ENCODE peak calls at places on chromosomes 7 and 10, in ten cellular contexts. H is AG04450; U is endodermal cell; C is heart left ventricle; A is heart right ventricle; X is naive thymus-derived CD4-positive, alpha-beta T cell; J is Karpas-422; D is neural progenitor cell; W is uterus; Y is hepatocyte. L is an unnamed sample.

GRCh38 chr10:6918305-6918704 is 338.2 kb upstream of the PRKCQ start:
- DNase-seq in H (no peak), U (peak), D (peak), A (peak), W (no peak), C (no peak), Y (no peak), X (peak), J (peak), L (peak)

GRCh38 chr7:14691597-14692203 is 210.9 kb downstream of the DGKB start:
- DNase-seq in H (peak), J (peak), D (peak), C (peak), U (peak), W (peak), Y (peak), X (peak), A (peak), L (peak)

GRCh38 chr7:111076205-111076604 is 14.7 kb upstream of the LRRN3 start:
- DNase-seq in J (no peak), H (no peak), D (no peak), W (no peak), U (no peak), Y (no peak), X (no peak), A (no peak), C (no peak), L (no peak)

GRCh38 chr10:72525277-72525676 is 100.6 kb downstream of the MICU1 start:
- DNase-seq in D (no peak), A (no peak), X (no peak), C (no peak), W (no peak), H (no peak), J (no peak), U (no peak), Y (peak), L (no peak)

GRCh38 chr7:52634996-52635395 is 400.4 kb upstream of the POM121L12 start:
- DNase-seq in A (no peak), X (no peak), H (no peak), J (no peak), C (no peak), D (peak), Y (peak), W (no peak), U (peak), L (no peak)

GRCh38 chr10:63237396-63237795 is 104.3 kb downstream of the NRBF2 start:
- DNase-seq in W (no peak), U (no peak), X (no peak), D (no peak), J (no peak), H (no peak), A (no peak), C (no peak), Y (peak), L (no peak)

GRCh38 chr10:78623577-78624215 is 445.1 kb upstream of the ZMIZ1 start:
- DNase-seq in X (no peak), Y (peak), J (no peak), A (no peak), H (no peak), C (no peak), U (peak), D (no peak), W (no peak), L (no peak)

GRCh38 chr10:97771055-97771811 is 566 bp downstream of the SFRP5 start:
- DNase-seq in A (no peak), J (no peak), U (peak), W (no peak), C (peak), D (peak), Y (peak), X (no peak), H (no peak), L (no peak)

GRCh38 chr7:7761340-7761973 is 43.0 kb upstream of the RPA3 start:
- DNase-seq in X (peak), U (no peak), D (no peak), A (no peak), C (no peak), J (peak), Y (peak), H (no peak), W (no peak), L (peak)

GRCh38 chr7:50851451-50851850 is 68.8 kb upstream of the GRB10 start:
- DNase-seq in U (no peak), Y (no peak), J (no peak), C (no peak), X (no peak), A (no peak), W (peak), D (no peak), H (no peak), L (no peak)

GRCh38 chr7:105691692-105692564 is 110.6 kb upstream of the EFCAB10 start:
- DNase-seq in D (peak), X (peak), J (peak), U (peak), A (peak), H (peak), W (peak), Y (peak), C (peak), L (peak)

GRCh38 chr10:110811791-110812581 is 59.7 kb upstream of the PDCD4 start:
- DNase-seq in W (no peak), H (no peak), X (no peak), U (no peak), Y (no peak), J (no peak), A (peak), D (no peak), C (no peak), L (no peak)

GRCh38 chr10:13945760-13946460 is 359.1 kb downstream of the PRPF18 start:
- DNase-seq in X (no peak), H (no peak), A (no peak), U (peak), J (no peak), D (no peak), Y (peak), W (no peak), C (no peak), L (no peak)

GRCh38 chr7:102254521-102254920 is 32.1 kb upstream of the SH2B2 start:
- DNase-seq in Y (no peak), C (no peak), H (no peak), X (no peak), J (no peak), U (no peak), W (no peak), D (no peak), A (no peak), L (no peak)

GRCh38 chr10:5272065-5272803 is 75.6 kb downstream of the AKR1C4 start:
- DNase-seq in U (no peak), D (no peak), W (no peak), H (no peak), C (no peak), J (no peak), X (no peak), Y (no peak), A (no peak), L (no peak)

GRCh38 chr10:25142465-25142864 is 32.3 kb upstream of the GPR158 start:
- DNase-seq in W (no peak), D (no peak), X (no peak), A (no peak), U (no peak), C (no peak), Y (no peak), H (no peak), J (no peak), L (no peak)

GRCh38 chr7:98250789-98251188 is 1.2 kb downstream of the TECPR1 start:
- DNase-seq in H (no peak), U (no peak), D (no peak), Y (no peak), J (peak), W (no peak), A (no peak), X (peak), C (no peak), L (peak)

GRCh38 chr7:99525713-99526440 is 21.4 kb downstream of the ZKSCAN5 start:
- DNase-seq in C (no peak), W (no peak), A (no peak), Y (no peak), D (peak), J (peak), U (peak), X (peak), H (no peak), L (no peak)

GRCh38 chr10:8133146-8133545 is 78.7 kb downstream of the GATA3 start:
- DNase-seq in W (no peak), U (no peak), X (no peak), H (no peak), Y (no peak), D (no peak), C (no peak), J (no peak), A (no peak), L (peak)

GRCh38 chr7:100122568-100122967 is 3.1 kb downstream of the CNPY4 start:
- DNase-seq in X (no peak), A (no peak), W (no peak), U (no peak), H (no peak), C (peak), Y (no peak), D (no peak), J (no peak), L (no peak)

GRCh38 chr7:154587812-154588211 is 415.1 kb downstream of the PAXIP1 start:
- DNase-seq in J (no peak), W (no peak), H (no peak), D (no peak), U (no peak), C (no peak), A (no peak), X (no peak), Y (no peak), L (no peak)

GRCh38 chr10:74418285-74418872 is 267.4 kb downstream of the ADK start:
- DNase-seq in W (no peak), U (no peak), D (peak), A (no peak), C (no peak), X (no peak), J (no peak), H (no peak), Y (peak), L (no peak)

GRCh38 chr7:73706122-73707044 is 13.1 kb downstream of the STX1A start:
- DNase-seq in W (no peak), U (no peak), X (no peak), D (no peak), A (no peak), H (no peak), Y (no peak), J (no peak), C (peak), L (no peak)

GRCh38 chr10:131056781-131057180 is 254.7 kb downstream of the TCERG1L start:
- DNase-seq in U (no peak), J (no peak), W (no peak), A (no peak), C (no peak), Y (no peak), X (no peak), H (no peak), D (no peak), L (no peak)

GRCh38 chr7:38102486-38102885 is 75.6 kb upstream of the STARD3NL start:
- DNase-seq in H (no peak), A (no peak), Y (no peak), W (no peak), J (no peak), D (no peak), U (no peak), X (no peak), C (no peak), L (no peak)

GRCh38 chr7:128841961-128842673 is 11.9 kb downstream of the FLNC start:
- DNase-seq in A (no peak), C (peak), W (no peak), U (peak), J (peak), H (no peak), Y (no peak), X (peak), D (peak), L (peak)

GRCh38 chr7:32476816-32477648 is 13.1 kb downstream of the LSM5 start:
- DNase-seq in J (no peak), X (no peak), H (no peak), C (no peak), W (no peak), D (no peak), U (peak), Y (no peak), A (no peak), L (no peak)

GRCh38 chr7:92595281-92595680 is 5.1 kb upstream of the FAM133B start:
- DNase-seq in W (no peak), X (no peak), C (no peak), A (no peak), U (no peak), D (no peak), J (no peak), Y (no peak), H (no peak), L (no peak)

DNA sequence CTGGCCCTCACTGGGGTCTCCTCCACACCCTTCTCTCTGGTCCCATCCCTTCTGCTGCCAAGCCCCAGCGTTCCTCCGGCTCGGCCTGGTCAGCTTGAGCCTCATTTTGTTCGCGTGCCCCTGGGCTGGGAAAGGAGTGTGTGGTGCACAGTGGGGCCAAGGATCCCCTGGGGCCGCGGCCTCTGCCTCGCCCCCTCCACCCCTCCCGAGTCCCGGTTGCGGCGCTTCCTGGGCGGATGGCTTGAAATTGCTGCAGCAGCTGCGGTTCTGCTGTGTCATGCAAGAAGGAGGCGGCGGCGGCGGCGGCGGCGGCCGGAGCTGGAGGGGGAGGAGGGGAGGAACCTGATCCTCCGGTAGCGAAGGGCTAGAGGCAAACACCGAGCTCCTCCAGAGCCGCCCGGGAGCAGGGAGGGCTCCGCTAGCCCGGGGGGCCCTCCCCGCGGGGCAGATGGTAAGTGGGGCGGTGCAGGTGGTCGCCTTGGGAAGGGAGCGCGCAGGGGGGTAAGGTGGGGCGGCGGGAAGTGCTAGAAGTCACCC is 217.9 kb upstream of the MKLN1 start:
- DNase-seq in H (no peak), A (peak), X (peak), J (peak), D (peak), C (peak), Y (peak), W (peak), U (peak), L (peak)
- H3K4me3 ChIP-seq in H (peak), A (peak), X (peak), J (peak), D (peak), C (peak), Y (peak), W (peak), U (peak), L (peak)

DNA sequence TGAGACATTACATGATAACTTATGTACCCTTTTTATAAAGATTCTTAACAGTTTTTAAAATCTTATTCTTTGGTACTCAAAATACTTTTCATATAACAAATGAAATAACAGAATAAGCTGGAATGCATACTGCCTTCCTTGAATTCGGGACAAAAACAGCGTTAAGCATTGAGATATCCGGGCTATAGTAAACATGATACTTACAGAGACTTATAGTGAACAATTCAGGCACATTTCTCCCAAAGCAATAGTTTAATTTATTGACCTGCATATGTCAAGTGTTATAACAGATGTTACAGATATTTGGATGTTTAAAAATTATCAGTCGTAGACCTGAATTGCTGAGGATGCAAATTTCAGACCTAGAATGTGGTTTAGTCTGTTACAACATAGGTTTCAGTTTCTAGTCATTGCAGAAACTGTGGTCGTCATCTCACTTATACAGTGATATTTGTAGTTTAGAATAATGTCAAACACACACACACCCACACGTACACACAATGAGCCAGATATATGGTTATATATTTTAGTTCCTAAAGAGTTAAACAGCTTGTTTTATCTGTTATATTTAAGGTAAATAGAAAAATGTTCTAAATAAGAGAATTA is 85.1 kb downstream of the VTI1A start:
- DNase-seq in U (no peak), A (no peak), J (peak), D (no peak), C (no peak), X (no peak), H (no peak), W (no peak), Y (no peak), L (peak)
- H3K27ac ChIP-seq in U (no peak), A (no peak), J (peak), D (peak), C (no peak), X (no peak), H (no peak), W (no peak), Y (no peak), L (peak)

DNA sequence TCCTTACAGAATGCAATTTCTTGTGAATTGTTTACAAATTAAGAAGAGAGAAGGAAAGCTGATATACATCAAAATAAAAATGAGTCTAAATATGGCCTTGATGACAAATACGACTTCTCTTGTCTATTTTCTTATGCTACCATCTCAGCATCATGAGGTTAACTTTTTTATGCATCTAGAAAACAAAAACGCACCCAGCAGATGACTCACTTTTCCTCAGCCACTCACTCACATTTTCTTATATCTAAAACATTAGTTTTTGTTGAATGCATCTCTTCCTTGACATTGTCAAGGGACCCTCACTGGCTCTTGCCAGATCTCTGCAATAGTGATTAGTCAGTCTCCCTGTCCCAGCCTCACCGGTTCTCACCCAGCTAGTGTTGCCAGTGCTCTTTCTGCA is 256.4 kb upstream of the SLC26A5 start:
- DNase-seq in H (no peak), D (no peak), A (no peak), X (no peak), Y (no peak), J (no peak), U (no peak), W (no peak), C (no peak), L (no peak)
- H3K4me3 ChIP-seq in H (no peak), D (no peak), A (no peak), X (no peak), Y (no peak), J (no peak), U (no peak), W (no peak), C (no peak), L (no peak)

GRCh38 chr10:86315543-86315942 is 51.1 kb downstream of the GRID1 start:
- DNase-seq in A (no peak), X (no peak), H (no peak), Y (no peak), J (no peak), W (no peak), C (no peak), D (no peak), U (no peak), L (no peak)
- H3K27ac ChIP-seq in A (no peak), X (no peak), H (no peak), Y (no peak), J (no peak), W (no peak), C (no peak), D (no peak), U (no peak), L (no peak)

DNA sequence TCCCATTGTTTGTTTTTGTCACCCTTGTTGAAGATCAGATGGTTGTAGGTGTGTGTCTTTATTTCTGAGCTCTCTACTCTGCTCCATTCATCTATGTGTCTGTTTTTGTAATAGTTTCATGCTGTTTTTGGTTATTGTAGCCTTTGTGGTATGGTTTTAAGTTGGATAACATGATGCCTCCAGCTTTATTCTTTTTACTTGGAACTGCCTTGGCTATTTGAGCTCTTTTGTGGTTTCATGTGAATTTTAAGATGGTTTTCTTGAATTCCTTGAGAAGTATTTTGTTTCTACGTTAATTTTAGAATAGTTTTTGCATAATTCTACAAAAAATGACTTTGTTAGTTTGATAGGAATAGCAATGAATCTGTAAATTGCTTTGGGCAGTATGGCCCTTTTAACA is 170.0 kb upstream of the IGFBP3 start:
- DNase-seq in J (no peak), W (no peak), H (no peak), X (no peak), D (no peak), A (no peak), Y (no peak), C (no peak), U (no peak), L (no peak)
- H3K4me3 ChIP-seq in J (no peak), W (no peak), H (no peak), X (no peak), D (no peak), A (no peak), Y (no peak), C (no peak), U (no peak), L (no peak)

GRCh38 chr7:137967143-137968018 is 34.5 kb downstream of the CREB3L2 start:
- DNase-seq in X (no peak), A (no peak), W (no peak), U (peak), C (no peak), Y (peak), H (no peak), D (peak), J (no peak), L (no peak)

GRCh38 chr7:137965942-137966624 is 35.8 kb downstream of the CREB3L2 start:
- DNase-seq in U (no peak), J (no peak), A (no peak), X (no peak), D (no peak), C (no peak), H (no peak), Y (no peak), W (no peak), L (no peak)

GRCh38 chr7:137968890-137969289 is 33.0 kb downstream of the CREB3L2 start:
- DNase-seq in Y (no peak), X (no peak), D (no peak), U (no peak), C (no peak), H (no peak), A (no peak), J (no peak), W (no peak), L (no peak)

GRCh38 chr7:137964824-137965545 is 36.9 kb downstream of the CREB3L2 start:
- DNase-seq in X (no peak), C (no peak), H (no peak), A (no peak), Y (no peak), W (no peak), D (no peak), U (no peak), J (no peak), L (no peak)

GRCh38 chr7:137966636-137967142 is 35.2 kb downstream of the CREB3L2 start:
- DNase-seq in C (no peak), Y (no peak), J (no peak), D (no peak), U (no peak), H (no peak), X (no peak), A (no peak), W (no peak), L (no peak)
- H3K27ac ChIP-seq in C (peak), Y (peak), J (no peak), D (no peak), U (no peak), H (peak), X (no peak), A (no peak), W (peak), L (no peak)

GRCh38 chr10:80966326-80966986 is 428.8 kb downstream of the SH2D4B start:
- DNase-seq in J (no peak), U (no peak), H (no peak), C (no peak), D (no peak), Y (no peak), X (no peak), W (no peak), A (no peak), L (no peak)
- H3K4me3 ChIP-seq in J (no peak), U (no peak), H (no peak), C (no peak), D (no peak), Y (no peak), X (no peak), W (no peak), A (no peak), L (no peak)

DNA sequence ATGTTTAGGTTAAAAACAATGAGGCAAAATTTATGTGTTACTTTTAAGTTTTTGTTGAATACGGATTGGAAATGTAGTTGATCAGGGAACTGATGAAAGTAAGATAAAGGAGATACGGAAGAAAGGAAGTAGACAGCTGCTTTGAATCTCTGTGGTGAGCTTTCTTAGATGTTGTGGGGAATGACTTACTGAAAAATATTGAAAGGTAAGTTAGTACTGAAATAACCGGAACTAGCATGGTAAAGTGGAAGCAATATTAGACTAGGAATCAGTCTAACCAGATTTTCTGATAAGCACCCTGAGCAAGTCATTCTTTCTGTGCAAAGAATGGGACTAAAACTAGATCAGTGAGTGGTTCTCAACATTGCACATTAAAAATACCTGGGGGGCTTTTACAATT is 34.9 kb downstream of the LUC7L2 start:
- DNase-seq in X (peak), U (no peak), D (no peak), Y (no peak), W (no peak), C (no peak), H (no peak), A (no peak), J (no peak), L (no peak)
- H3K27ac ChIP-seq in X (no peak), U (no peak), D (no peak), Y (no peak), W (no peak), C (no peak), H (no peak), A (no peak), J (no peak), L (peak)

GRCh38 chr7:150717821-150718420 is 1.5 kb downstream of the GIMAP1 start:
- DNase-seq in A (no peak), Y (no peak), D (no peak), X (no peak), J (no peak), W (no peak), H (no peak), U (no peak), C (no peak), L (no peak)
- H3K4me3 ChIP-seq in A (peak), Y (no peak), D (no peak), X (peak), J (no peak), W (peak), H (no peak), U (no peak), C (peak), L (peak)